ENCODE peak calls at places on chromosome 17, in ten cellular contexts. Q is HL-60, F is Panc1, X is SK-N-MC, P is prostate gland, B is HCT116, E is transverse colon, I is HepG2, N is suprapubic skin, W is upper lobe of left lung. Y is an unnamed sample.

GRCh38 chr17:5615476-5615875 is 31.2 kb upstream of the NLRP1 start:
- DNase-seq in Q (no peak), F (no peak), X (no peak), P (no peak), B (no peak), E (no peak), I (no peak), N (no peak), W (no peak), Y (no peak)

GRCh38 chr17:43465049-43465448 is 18.7 kb upstream of the DHX8 start:
- DNase-seq in Q (no peak), F (no peak), X (no peak), P (no peak), B (no peak), E (no peak), I (no peak), N (no peak), W (no peak), Y (no peak)

GRCh38 chr17:47188266-47188665 is 829 bp downstream of the CDC27 start:
- DNase-seq in Q (peak), F (no peak), X (no peak), P (no peak), B (no peak), E (no peak), I (no peak), N (no peak), W (no peak), Y (no peak)

GRCh38 chr17:3968017-3968416 is 3.8 kb upstream of the ATP2A3 start:
- DNase-seq in Q (no peak), F (no peak), X (no peak), P (no peak), B (no peak), E (no peak), I (no peak), N (no peak), W (no peak), Y (no peak)

GRCh38 chr17:27553019-27553511 is 77.9 kb upstream of the LGALS9 start:
- DNase-seq in Q (no peak), F (no peak), X (no peak), P (no peak), B (no peak), E (peak), I (no peak), N (no peak), W (peak), Y (no peak)

GRCh38 chr17:82534401-82534812 is 14.9 kb downstream of the FOXK2 start:
- DNase-seq in Q (peak), F (no peak), X (no peak), P (peak), B (no peak), E (no peak), I (no peak), N (no peak), W (no peak), Y (no peak)

GRCh38 chr17:82449136-82449882 is 1.2 kb downstream of the CYBC1 start:
- DNase-seq in Q (peak), F (no peak), X (no peak), P (no peak), B (no peak), E (peak), I (no peak), N (no peak), W (peak), Y (no peak)

GRCh38 chr17:28871056-28871579 is 16.3 kb downstream of the ERAL1 start:
- DNase-seq in Q (no peak), F (no peak), X (no peak), P (no peak), B (no peak), E (no peak), I (no peak), N (no peak), W (no peak), Y (no peak)

GRCh38 chr17:17077101-17077500 is 34.8 kb downstream of the MPRIP start:
- DNase-seq in Q (no peak), F (no peak), X (no peak), P (no peak), B (no peak), E (peak), I (no peak), N (no peak), W (no peak), Y (peak)

GRCh38 chr17:81868674-81869220 is 2.4 kb downstream of the ARHGDIA start:
- DNase-seq in Q (peak), F (no peak), X (no peak), P (no peak), B (peak), E (peak), I (peak), N (no peak), W (no peak), Y (no peak)

GRCh38 chr17:28963212-28963611 is 11.9 kb upstream of the PHF12 start:
- DNase-seq in Q (no peak), F (no peak), X (no peak), P (no peak), B (no peak), E (no peak), I (no peak), N (no peak), W (no peak), Y (no peak)

GRCh38 chr17:18143044-18143936 is 34.7 kb downstream of the MYO15A start:
- DNase-seq in Q (no peak), F (no peak), X (no peak), P (no peak), B (no peak), E (no peak), I (peak), N (no peak), W (peak), Y (no peak)

GRCh38 chr17:81527591-81528383 is at the start of gene FSCN2:
- DNase-seq in Q (no peak), F (no peak), X (no peak), P (no peak), B (no peak), E (no peak), I (no peak), N (no peak), W (no peak), Y (no peak)

GRCh38 chr17:15143524-15143923 is 121.6 kb downstream of the PMP22 start:
- DNase-seq in Q (no peak), F (no peak), X (no peak), P (no peak), B (no peak), E (no peak), I (no peak), N (no peak), W (no peak), Y (no peak)

GRCh38 chr17:72383053-72383847 is 262.4 kb downstream of the SOX9 start:
- DNase-seq in Q (no peak), F (no peak), X (no peak), P (no peak), B (no peak), E (no peak), I (no peak), N (no peak), W (no peak), Y (no peak)

GRCh38 chr17:9432867-9433495 is 142.6 kb downstream of the STX8 start:
- DNase-seq in Q (no peak), F (no peak), X (no peak), P (no peak), B (no peak), E (no peak), I (no peak), N (no peak), W (no peak), Y (no peak)

GRCh38 chr17:81350320-81350686 is 45.0 kb upstream of the BAHCC1 start:
- DNase-seq in Q (no peak), F (no peak), X (no peak), P (no peak), B (no peak), E (no peak), I (no peak), N (no peak), W (no peak), Y (no peak)

GRCh38 chr17:34883106-34884000 is 77.9 kb downstream of the CCT6B start:
- DNase-seq in Q (no peak), F (no peak), X (no peak), P (no peak), B (no peak), E (no peak), I (no peak), N (no peak), W (no peak), Y (no peak)

GRCh38 chr17:10748475-10749110 is 18.8 kb upstream of the TMEM220 start:
- DNase-seq in Q (no peak), F (no peak), X (no peak), P (no peak), B (no peak), E (no peak), I (no peak), N (no peak), W (no peak), Y (no peak)

GRCh38 chr17:17844500-17844899 is 7.7 kb upstream of the SREBF1 start:
- DNase-seq in Q (no peak), F (no peak), X (no peak), P (no peak), B (no peak), E (no peak), I (no peak), N (no peak), W (no peak), Y (no peak)

GRCh38 chr17:27984816-27985215 is 57.7 kb upstream of the NLK start:
- DNase-seq in Q (no peak), F (no peak), X (no peak), P (no peak), B (no peak), E (no peak), I (no peak), N (no peak), W (no peak), Y (no peak)

GRCh38 chr17:79923974-79924638 is 84.9 kb upstream of the CBX4 start:
- DNase-seq in Q (peak), F (no peak), X (no peak), P (no peak), B (peak), E (peak), I (peak), N (no peak), W (peak), Y (no peak)

GRCh38 chr17:29433551-29433950 is 43.4 kb downstream of the TAOK1 start:
- DNase-seq in Q (peak), F (no peak), X (no peak), P (no peak), B (no peak), E (no peak), I (no peak), N (no peak), W (peak), Y (no peak)

GRCh38 chr17:8724451-8724850 is 20.2 kb downstream of the CCDC42 start:
- DNase-seq in Q (no peak), F (no peak), X (no peak), P (no peak), B (no peak), E (no peak), I (peak), N (no peak), W (peak), Y (no peak)

GRCh38 chr17:47897561-47897960 is 1.5 kb downstream of the SP2 start:
- DNase-seq in Q (no peak), F (no peak), X (no peak), P (no peak), B (no peak), E (no peak), I (no peak), N (no peak), W (no peak), Y (no peak)

GRCh38 chr17:81336296-81336929 is 41.3 kb upstream of the SLC38A10 start:
- DNase-seq in Q (no peak), F (no peak), X (no peak), P (no peak), B (no peak), E (no peak), I (no peak), N (no peak), W (no peak), Y (no peak)

DNA sequence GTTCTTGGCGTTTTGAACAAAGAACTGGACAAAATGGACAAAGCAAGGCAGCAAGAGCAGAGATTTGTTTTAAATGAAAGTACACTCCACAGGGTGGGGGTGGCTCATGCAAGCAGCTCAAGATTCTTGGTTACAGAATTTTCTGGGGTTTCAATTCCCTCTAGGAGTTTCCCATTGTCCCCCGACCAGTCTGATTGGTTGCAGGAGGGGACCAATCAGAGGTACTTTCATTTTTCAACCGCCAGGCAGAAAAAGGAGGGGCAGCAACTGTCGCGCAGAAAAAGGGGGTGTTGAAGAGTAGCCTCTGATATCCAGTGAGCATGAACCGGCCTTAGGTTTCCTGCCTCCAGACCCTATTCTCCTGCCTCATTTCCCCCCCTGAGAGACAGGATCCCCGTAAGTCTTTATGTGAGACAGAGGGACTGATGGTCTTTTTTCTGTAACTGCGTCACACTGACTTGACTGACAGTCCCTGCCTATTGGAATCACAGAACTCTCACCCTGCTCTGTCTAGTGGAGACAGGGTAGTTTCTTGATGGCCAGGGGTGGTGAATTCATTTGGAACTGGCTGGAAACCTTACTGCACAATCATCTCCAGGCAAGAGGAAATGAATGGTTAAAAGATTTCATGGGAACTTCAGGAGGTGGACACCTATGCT is 59.4 kb upstream of the ALOX12 start:
- DNase-seq in Q (no peak), F (no peak), X (no peak), P (no peak), B (no peak), E (peak), I (no peak), N (no peak), W (no peak), Y (no peak)
- TF ChIP-seq POLR2AphosphoS5 in Q (no peak), F (no peak), X (no peak), P (peak), B (no peak), E (no peak), I (no peak), N (no peak), W (peak), Y (no peak)

DNA sequence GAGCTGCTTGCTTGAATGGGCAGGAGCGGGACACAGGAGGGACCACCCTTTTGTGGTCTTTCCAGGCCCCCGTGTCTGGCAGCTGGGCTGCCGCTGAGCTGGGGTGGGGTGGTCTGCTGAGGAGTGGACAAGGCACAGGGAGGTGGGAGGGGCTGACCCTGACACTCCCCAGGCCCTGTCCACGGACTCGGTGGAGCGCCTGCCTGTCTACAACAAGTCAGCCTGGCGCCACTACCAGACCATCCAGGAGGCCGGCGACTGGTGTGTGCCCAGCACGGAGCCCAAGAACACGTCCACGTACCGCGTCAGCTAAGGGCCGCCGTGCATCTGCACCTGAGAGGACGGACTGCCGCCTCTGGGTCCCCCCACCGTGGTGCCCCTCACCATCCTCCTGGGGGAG is 14.6 kb downstream of the PDK2 start:
- DNase-seq in Q (no peak), F (no peak), X (no peak), P (no peak), B (no peak), E (no peak), I (no peak), N (no peak), W (no peak), Y (no peak)
- H3K4me3 ChIP-seq in Q (no peak), F (no peak), X (no peak), P (no peak), B (no peak), E (no peak), I (no peak), N (no peak), W (no peak), Y (no peak)

DNA sequence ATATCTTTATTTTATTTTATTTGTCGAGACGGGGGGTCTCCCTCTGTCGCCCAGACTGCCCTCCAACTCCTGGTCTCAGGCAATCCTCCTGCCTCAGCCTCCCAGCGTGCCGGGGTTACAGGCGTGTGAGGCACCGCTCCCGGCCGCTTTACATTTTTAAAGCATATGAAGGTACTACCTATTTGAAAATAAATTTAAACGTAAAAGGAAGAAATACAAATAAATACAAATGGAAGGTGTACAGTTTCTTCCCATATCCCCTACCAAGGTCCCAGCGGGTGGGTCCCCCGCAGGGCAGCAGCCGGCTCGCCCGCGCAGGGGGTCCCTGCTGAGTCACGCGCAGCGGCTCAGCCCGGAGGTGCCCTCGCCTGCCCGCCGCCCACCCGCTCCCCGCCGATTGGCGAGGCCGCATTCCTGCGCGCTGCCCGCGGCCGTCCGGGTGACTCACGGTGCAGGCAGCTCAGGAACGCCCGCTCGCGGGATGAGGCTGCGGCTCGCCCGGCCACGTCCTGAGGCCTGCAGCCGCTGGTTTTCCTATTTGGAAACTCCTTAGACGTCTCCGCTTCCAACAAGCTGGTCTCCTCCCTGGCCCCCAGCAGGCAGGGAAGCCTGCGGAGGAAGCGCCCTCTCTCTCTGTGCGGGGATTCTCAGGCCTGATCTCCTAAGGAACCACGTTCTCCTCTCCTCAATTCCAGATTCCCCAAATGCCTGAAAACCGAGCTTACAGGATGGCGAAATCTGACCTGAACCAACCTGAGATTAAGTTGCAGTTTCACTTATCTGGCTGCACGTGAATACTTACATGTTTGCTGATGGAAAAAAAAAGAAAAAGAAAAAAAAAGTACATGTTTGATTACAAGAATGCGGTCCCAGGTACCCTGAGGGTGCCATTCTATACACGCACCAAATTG is 54.8 kb upstream of the MAP3K14 start:
- DNase-seq in Q (no peak), F (peak), X (no peak), P (peak), B (peak), E (peak), I (peak), N (peak), W (peak), Y (peak)
- TF ChIP-seq POLR2AphosphoS5 in Q (no peak), F (peak), X (no peak), P (peak), B (peak), E (peak), I (no peak), N (no peak), W (peak), Y (peak)

GRCh38 chr17:68182940-68183551 is 64.8 kb upstream of the AMZ2 start:
- DNase-seq in Q (no peak), F (no peak), X (no peak), P (no peak), B (peak), E (peak), I (peak), N (no peak), W (no peak), Y (no peak)
- H3K4me3 ChIP-seq in Q (no peak), F (no peak), X (no peak), P (no peak), B (peak), E (no peak), I (no peak), N (no peak), W (peak), Y (no peak)

DNA sequence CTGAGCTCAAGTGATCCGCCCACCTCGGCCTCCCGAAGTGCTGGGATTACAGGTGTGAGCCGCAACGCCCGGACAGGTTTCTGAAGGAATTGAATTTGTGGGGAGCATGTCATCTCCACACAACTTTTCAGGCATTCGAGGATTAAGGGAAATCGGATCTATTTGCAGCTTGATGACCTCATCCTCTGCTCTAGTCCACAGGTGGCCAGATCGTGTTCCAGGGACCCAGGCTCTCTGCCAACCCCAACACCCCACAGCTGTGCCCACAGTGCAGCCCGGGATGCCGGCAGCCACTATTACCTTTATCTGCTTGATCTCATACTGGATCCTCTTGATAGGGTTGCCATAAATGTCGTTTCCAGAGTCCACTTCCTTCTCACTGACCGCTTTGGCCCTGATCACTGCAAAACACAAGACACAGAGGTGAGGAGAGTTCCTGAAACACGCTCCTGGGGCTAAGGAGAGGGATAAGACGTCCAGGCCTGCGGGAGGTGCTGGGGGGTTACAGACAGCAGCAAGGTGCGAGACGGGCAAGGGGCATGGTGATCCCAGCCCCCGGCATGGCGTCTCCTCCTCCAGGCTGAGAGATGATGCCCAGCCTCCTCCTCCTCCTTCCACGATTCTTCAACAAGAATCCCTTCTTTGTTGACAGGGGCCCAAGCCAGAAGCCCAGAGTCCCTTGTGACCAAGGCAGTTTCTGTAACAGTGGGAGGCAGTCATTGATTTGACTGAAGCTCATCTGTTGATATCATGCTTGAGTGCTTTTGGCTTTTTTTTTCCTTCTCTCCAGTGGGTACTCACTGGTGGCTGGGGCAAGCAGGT is 29.3 kb downstream of the CEP295NL start:
- DNase-seq in Q (no peak), F (no peak), X (no peak), P (peak), B (no peak), E (no peak), I (no peak), N (no peak), W (no peak), Y (no peak)
- TF ChIP-seq POLR2AphosphoS5 in Q (no peak), F (no peak), X (no peak), P (peak), B (no peak), E (no peak), I (no peak), N (no peak), W (no peak), Y (peak)